ENCODE peak calls at places on chromosome 1, in four cellular contexts. K is renal cortical epithelial cell; B is CD8-positive, alpha-beta T cell; O is Caco-2. F is an unnamed sample.
A peak's percentile ranks its signal among the peaks of the same experiment; 100 is the strongest.

GRCh38 chr1:60078182-60078581 is 4.6 kb upstream of the C1orf87 start:
- DNase-seq in K (peak; percentile 39), B (no peak), O (no peak), F (no peak)

GRCh38 chr1:212228076-212228475 is 57.1 kb upstream of the PPP2R5A start:
- DNase-seq in K (no peak), B (no peak), O (no peak), F (no peak)

GRCh38 chr1:90502194-90502593 is 214.9 kb downstream of the BARHL2 start:
- DNase-seq in K (no peak), B (no peak), O (no peak), F (no peak)

GRCh38 chr1:64917328-64917861 is 49.0 kb downstream of the JAK1 start:
- DNase-seq in K (peak; percentile 99), B (no peak), O (no peak), F (peak; percentile 73)

GRCh38 chr1:200624679-200625335 is 4.3 kb upstream of the KIF14 start:
- DNase-seq in K (no peak), B (no peak), O (no peak), F (no peak)

GRCh38 chr1:106975944-106976343 is 80.5 kb upstream of the PRMT6 start:
- DNase-seq in K (no peak), B (no peak), O (no peak), F (no peak)

GRCh38 chr1:82485591-82486369 is 685.0 kb downstream of the ADGRL2 start:
- DNase-seq in K (peak; percentile 65), B (no peak), O (no peak), F (no peak)

GRCh38 chr1:227315500-227316346 is 2.6 kb downstream of the CDC42BPA start:
- DNase-seq in K (peak; percentile 62), B (no peak), O (peak; percentile 43), F (peak; percentile 39)

GRCh38 chr1:115729765-115730164 is 38.7 kb downstream of the CASQ2 start:
- DNase-seq in K (peak; percentile 30), B (no peak), O (no peak), F (no peak)

GRCh38 chr1:167821356-167821685 is 92.6 kb downstream of the ADCY10 start:
- DNase-seq in K (no peak), B (no peak), O (no peak), F (no peak)

GRCh38 chr1:155978325-155978972 is at the start of gene ARHGEF2:
- DNase-seq in K (no peak), B (peak; percentile 79), O (peak; percentile 79), F (peak; percentile 89)

GRCh38 chr1:87334351-87335174 is 5.9 kb downstream of the LMO4 start:
- DNase-seq in K (no peak), B (no peak), O (no peak), F (no peak)

GRCh38 chr1:19308509-19308907 is 3.4 kb downstream of the AKR7A2 start:
- DNase-seq in K (no peak), B (no peak), O (no peak), F (no peak)

GRCh38 chr1:77288275-77288674 is 6.5 kb downstream of the AK5 start:
- DNase-seq in K (peak; percentile 58), B (no peak), O (no peak), F (no peak)

GRCh38 chr1:198493324-198493723 is 47.2 kb downstream of the ATP6V1G3 start:
- DNase-seq in K (no peak), B (no peak), O (no peak), F (no peak)

GRCh38 chr1:85091647-85092295 is 43.5 kb upstream of the MCOLN3 start:
- DNase-seq in K (peak; percentile 42), B (no peak), O (no peak), F (no peak)

F was measured in A549.